ENCODE peak calls at places on chromosome 19, in four cellular contexts. B is lower leg skin, O is astrocyte of the cerebellum, T is HL-60. A is an unnamed sample.
A peak's percentile ranks its signal among the peaks of the same experiment; 100 is the strongest.

GRCh38 chr19:32642771-32643170 is 32.2 kb downstream of the ANKRD27 start:
- DNase-seq in B (no peak), O (no peak), T (no peak), A (no peak)

GRCh38 chr19:47430041-47430802 is 10.9 kb upstream of the MEIS3 start:
- DNase-seq in B (no peak), O (no peak), T (peak; percentile 23), A (no peak)

GRCh38 chr19:2154587-2155075 is 3.3 kb upstream of the AP3D1 start:
- DNase-seq in B (no peak), O (no peak), T (no peak), A (peak; percentile 46)

GRCh38 chr19:50658438-50659317 is 9.4 kb downstream of the C19orf81 start:
- DNase-seq in B (peak; percentile 19), O (no peak), T (no peak), A (no peak)

GRCh38 chr19:28519950-28520861 is 692.7 kb downstream of the UQCRFS1 start:
- DNase-seq in B (no peak), O (peak; percentile 19), T (no peak), A (peak; percentile 9)

GRCh38 chr19:55189424-55189823 is 9.3 kb upstream of the SYT5 start:
- DNase-seq in B (peak; percentile 84), O (no peak), T (no peak), A (peak; percentile 80)

GRCh38 chr19:51015691-51016267 is 3.7 kb downstream of the KLK10 start:
- DNase-seq in B (no peak), O (no peak), T (no peak), A (no peak)

GRCh38 chr19:1252818-1253513 is 4.6 kb downstream of the MIDN start:
- DNase-seq in B (peak; percentile 93), O (peak; percentile 88), T (peak; percentile 99), A (peak; percentile 80)

GRCh38 chr19:42497492-42498226 is 30.6 kb downstream of the CEACAM1 start:
- DNase-seq in B (no peak), O (no peak), T (no peak), A (no peak)
- TF ChIP-seq CTCF in B (no peak), O (no peak), T (no peak), A (no peak)

GRCh38 chr19:11530432-11530831 is 1.5 kb upstream of the ECSIT start:
- DNase-seq in B (peak; percentile 50), O (peak; percentile 16), T (peak; percentile 73), A (peak; percentile 51)
- H3K4me3 ChIP-seq in B (no peak overlapping the region), O (no peak overlapping the region), T (no peak overlapping the region), A (no peak overlapping the region)

DNA sequence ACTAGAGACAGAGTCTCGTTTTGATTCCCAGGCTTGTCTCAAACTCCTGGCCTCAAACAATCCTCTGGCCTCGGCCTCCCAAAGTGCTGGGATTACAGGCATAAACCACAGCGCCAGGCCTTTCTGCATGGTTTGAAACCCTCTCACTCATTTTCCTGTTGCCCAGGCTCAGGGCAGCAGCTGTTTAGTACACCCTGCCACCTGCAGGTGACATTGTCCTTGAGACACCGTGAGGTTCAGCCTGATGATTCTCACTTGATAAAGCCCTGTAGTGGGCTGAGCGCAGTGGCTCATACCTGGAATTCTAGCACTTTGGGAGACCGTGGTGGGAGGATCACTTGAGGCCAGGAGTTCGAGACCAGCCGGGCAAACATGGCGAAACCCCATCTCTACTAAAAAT is 12.5 kb downstream of the IL12RB1 start:
- DNase-seq in B (no peak), O (no peak), T (no peak), A (no peak)
- TF ChIP-seq CTCF in B (no peak), O (no peak), T (no peak), A (peak; percentile 12)

DNA sequence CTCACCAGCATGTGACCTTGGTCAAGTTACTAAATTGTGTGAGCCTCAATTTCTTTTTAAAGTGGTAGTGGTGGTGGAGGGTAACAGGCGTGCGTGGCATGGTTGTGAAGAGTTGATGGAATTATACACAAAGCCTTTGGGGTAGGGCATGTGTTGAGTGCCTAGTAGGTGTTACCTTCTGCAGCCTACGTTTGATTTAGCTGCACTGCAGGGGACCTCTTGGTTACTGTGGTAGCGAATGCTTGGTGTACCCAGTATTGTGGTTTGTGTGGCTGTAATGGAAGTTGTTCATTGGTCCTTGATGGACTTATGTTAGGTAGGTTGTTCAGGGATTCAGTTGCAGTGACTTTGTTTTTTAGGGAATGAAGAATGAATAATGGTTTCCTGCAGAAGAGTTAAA is 24.6 kb downstream of the PRAM1 start:
- DNase-seq in B (no peak), O (no peak), T (no peak), A (no peak)
- H3K4me3 ChIP-seq in B (no peak overlapping the region), O (no peak overlapping the region), T (no peak overlapping the region), A (no peak overlapping the region)